ENCODE peak calls at places on chromosomes 5 and 9, in four cellular contexts. One of them, this sample, is unnamed.
A peak's percentile ranks its signal among the peaks of the same experiment; 100 is the strongest.

GRCh38 chr9:69176446-69177135 is 2.5 kb downstream of the TJP2 start:
- DNase-seq in GM23338: no peak
- DNase-seq in suprapubic skin: no peak
- DNase-seq in stomach: no peak
- DNase-seq in this sample: no peak

GRCh38 chr9:34526026-34526425 is 3.2 kb upstream of the ENHO start:
- DNase-seq in GM23338: no peak
- DNase-seq in suprapubic skin: no peak
- DNase-seq in stomach: no peak
- DNase-seq in this sample: peak; percentile 15

GRCh38 chr5:132850066-132850465 is 16.2 kb downstream of the GDF9 start:
- DNase-seq in GM23338: no peak
- DNase-seq in suprapubic skin: no peak
- DNase-seq in stomach: no peak
- DNase-seq in this sample: no peak

GRCh38 chr9:107222020-107222522 is 61.0 kb upstream of the RAD23B start:
- DNase-seq in GM23338: no peak
- DNase-seq in suprapubic skin: no peak
- DNase-seq in stomach: no peak
- DNase-seq in this sample: no peak

GRCh38 chr5:53679261-53679660 is 118.8 kb downstream of the NDUFS4 start:
- DNase-seq in GM23338: peak; percentile 5
- DNase-seq in suprapubic skin: no peak
- DNase-seq in stomach: no peak
- DNase-seq in this sample: no peak

GRCh38 chr5:151523335-151523734 is 67.8 kb downstream of the FAT2 start:
- DNase-seq in GM23338: peak; percentile 83
- DNase-seq in suprapubic skin: no peak
- DNase-seq in stomach: no peak
- DNase-seq in this sample: no peak

GRCh38 chr9:127181595-127182190 is 59.3 kb upstream of the ANGPTL2 start:
- DNase-seq in GM23338: no peak
- DNase-seq in suprapubic skin: peak; percentile 38
- DNase-seq in stomach: no peak
- DNase-seq in this sample: peak; percentile 38

GRCh38 chr9:130570200-130570599 is 9.2 kb upstream of the FUBP3 start:
- DNase-seq in GM23338: no peak
- DNase-seq in suprapubic skin: no peak
- DNase-seq in stomach: no peak
- DNase-seq in this sample: no peak

GRCh38 chr5:125409101-125409495 is 662.7 kb upstream of the ZNF608 start:
- DNase-seq in GM23338: no peak
- DNase-seq in suprapubic skin: no peak
- DNase-seq in stomach: no peak
- DNase-seq in this sample: no peak

GRCh38 chr5:59261969-59262368 is 631.6 kb downstream of the PDE4D start:
- DNase-seq in GM23338: no peak
- DNase-seq in suprapubic skin: no peak
- DNase-seq in stomach: no peak
- DNase-seq in this sample: no peak

GRCh38 chr9:124355032-124355940 is 60.0 kb downstream of the PSMB7 start:
- DNase-seq in GM23338: no peak
- DNase-seq in suprapubic skin: no peak
- DNase-seq in stomach: no peak
- DNase-seq in this sample: no peak

GRCh38 chr5:27748847-27749246 is 710.5 kb upstream of the CDH9 start:
- DNase-seq in GM23338: no peak
- DNase-seq in suprapubic skin: no peak
- DNase-seq in stomach: no peak
- DNase-seq in this sample: no peak

GRCh38 chr9:71685988-71686387 is 82.3 kb downstream of the CEMIP2 start:
- DNase-seq in GM23338: peak; percentile 23
- DNase-seq in suprapubic skin: no peak
- DNase-seq in stomach: no peak
- DNase-seq in this sample: no peak

GRCh38 chr9:124122813-124123462 is 111.4 kb downstream of the LHX2 start:
- DNase-seq in GM23338: no peak
- DNase-seq in suprapubic skin: no peak
- DNase-seq in stomach: no peak
- DNase-seq in this sample: no peak

GRCh38 chr9:70553718-70554673 is 139.5 kb upstream of the KLF9 start:
- DNase-seq in GM23338: peak; percentile 73
- DNase-seq in suprapubic skin: no peak
- DNase-seq in stomach: no peak
- DNase-seq in this sample: peak; percentile 74

GRCh38 chr9:108099854-108100253 is 610.3 kb upstream of the KLF4 start:
- DNase-seq in GM23338: no peak
- DNase-seq in suprapubic skin: no peak
- DNase-seq in stomach: no peak
- DNase-seq in this sample: no peak

GRCh38 chr5:140116716-140117115 is 2.8 kb downstream of the PURA start:
- DNase-seq in GM23338: peak; percentile 44
- DNase-seq in suprapubic skin: no peak
- DNase-seq in stomach: no peak
- DNase-seq in this sample: no peak

GRCh38 chr5:53712327-53712726 is 151.9 kb downstream of the NDUFS4 start:
- DNase-seq in GM23338: no peak
- DNase-seq in suprapubic skin: no peak
- DNase-seq in stomach: no peak
- DNase-seq in this sample: peak; percentile 53

GRCh38 chr9:15295761-15296405 is 11.1 kb downstream of the TTC39B start:
- DNase-seq in GM23338: no peak
- DNase-seq in suprapubic skin: no peak
- DNase-seq in stomach: no peak
- DNase-seq in this sample: no peak

GRCh38 chr5:138654281-138654867 is 79.2 kb upstream of the HSPA9 start:
- DNase-seq in GM23338: no peak
- DNase-seq in suprapubic skin: no peak
- DNase-seq in stomach: no peak
- DNase-seq in this sample: no peak

GRCh38 chr9:114001794-114002261 is 76.3 kb downstream of the AMBP start:
- DNase-seq in GM23338: no peak
- DNase-seq in suprapubic skin: peak; percentile 38
- DNase-seq in stomach: peak; percentile 20
- DNase-seq in this sample: no peak

GRCh38 chr5:54491326-54491725 is 26.2 kb upstream of the SNX18 start:
- DNase-seq in GM23338: no peak
- DNase-seq in suprapubic skin: no peak
- DNase-seq in stomach: no peak
- DNase-seq in this sample: no peak

GRCh38 chr9:121737481-121737931 is 86.1 kb downstream of the DAB2IP start:
- DNase-seq in GM23338: no peak
- DNase-seq in suprapubic skin: no peak
- DNase-seq in stomach: no peak
- DNase-seq in this sample: no peak

GRCh38 chr9:121736147-121736721 is 84.8 kb downstream of the DAB2IP start:
- DNase-seq in GM23338: peak; percentile 92
- DNase-seq in suprapubic skin: peak; percentile 88
- DNase-seq in stomach: peak; percentile 82
- DNase-seq in this sample: peak; percentile 91

GRCh38 chr9:121738391-121738790 is 87.0 kb downstream of the DAB2IP start:
- DNase-seq in GM23338: no peak
- DNase-seq in suprapubic skin: no peak
- DNase-seq in stomach: no peak
- DNase-seq in this sample: no peak

GRCh38 chr9:121735792-121736130 is 84.3 kb downstream of the DAB2IP start:
- DNase-seq in GM23338: peak; percentile 45
- DNase-seq in suprapubic skin: no peak
- DNase-seq in stomach: no peak
- DNase-seq in this sample: no peak

DNA sequence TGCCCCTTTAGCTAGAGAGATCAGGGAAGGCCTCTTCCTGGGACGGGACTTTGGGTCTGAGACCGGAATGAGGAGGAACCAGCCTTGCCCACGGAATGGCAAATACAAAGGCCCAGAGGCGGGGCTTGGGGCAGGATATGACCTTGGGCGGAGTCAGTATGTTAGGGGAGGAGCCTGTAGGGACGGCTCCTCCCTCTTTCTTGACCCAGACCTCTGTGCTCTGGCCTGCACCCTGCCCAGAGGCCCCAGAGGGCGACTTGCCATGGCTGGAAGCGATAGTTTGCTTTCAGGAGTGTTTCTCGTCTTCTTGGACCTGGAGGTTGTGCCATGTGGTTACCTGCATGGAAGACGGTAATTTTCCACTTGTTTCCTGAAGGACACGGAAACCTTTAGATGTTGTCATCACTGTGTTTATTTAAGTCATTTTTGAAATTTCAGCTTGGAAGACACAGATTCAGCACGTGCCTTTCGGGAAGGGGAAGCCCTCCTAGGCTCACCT is 85.6 kb downstream of the DAB2IP start:
- DNase-seq in GM23338: peak; percentile 88
- DNase-seq in suprapubic skin: no peak
- DNase-seq in stomach: peak; percentile 91
- DNase-seq in this sample: no peak
- TF ChIP-seq POLR2AphosphoS5 in GM23338: peak; percentile 32
- TF ChIP-seq POLR2AphosphoS5 in suprapubic skin: no peak
- TF ChIP-seq POLR2AphosphoS5 in stomach: no peak
- TF ChIP-seq POLR2AphosphoS5 in this sample: no peak

GRCh38 chr5:179975713-179976030 is 68.0 kb upstream of the TBC1D9B start:
- DNase-seq in GM23338: no peak
- DNase-seq in suprapubic skin: no peak
- DNase-seq in stomach: no peak
- DNase-seq in this sample: no peak

GRCh38 chr5:179974946-179975712 is 67.4 kb upstream of the TBC1D9B start:
- DNase-seq in GM23338: peak; percentile 88
- DNase-seq in suprapubic skin: no peak
- DNase-seq in stomach: no peak
- DNase-seq in this sample: no peak

GRCh38 chr5:179978792-179979191 is 71.1 kb upstream of the TBC1D9B start:
- DNase-seq in GM23338: no peak
- DNase-seq in suprapubic skin: no peak
- DNase-seq in stomach: no peak
- DNase-seq in this sample: no peak

GRCh38 chr5:179986328-179986727 is 78.6 kb upstream of the TBC1D9B start:
- DNase-seq in GM23338: no peak
- DNase-seq in suprapubic skin: no peak
- DNase-seq in stomach: no peak
- DNase-seq in this sample: no peak

DNA sequence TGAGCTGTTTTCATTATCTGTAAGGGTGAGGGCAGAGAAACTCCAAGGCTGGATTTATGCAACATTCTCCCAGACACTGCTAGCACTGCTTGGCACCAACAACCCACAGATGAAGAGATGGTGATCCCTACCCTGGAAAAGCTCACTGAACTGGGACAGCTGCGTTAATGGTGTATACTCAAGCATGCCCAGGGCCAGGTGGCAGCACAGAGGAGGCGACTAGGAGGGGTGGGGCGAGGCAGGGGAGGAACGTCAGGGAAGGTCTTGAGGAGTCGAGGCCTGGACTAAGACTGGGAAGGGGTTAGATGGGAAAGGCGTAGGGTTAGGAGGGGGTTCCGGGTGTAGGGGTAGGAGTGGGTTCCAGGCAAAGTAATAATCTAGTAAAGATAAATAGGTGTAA is 73.1 kb upstream of the TBC1D9B start:
- DNase-seq in GM23338: no peak
- DNase-seq in suprapubic skin: no peak
- DNase-seq in stomach: no peak
- DNase-seq in this sample: no peak
- H3K27ac ChIP-seq in GM23338: no peak overlapping the region
- H3K27ac ChIP-seq in suprapubic skin: no peak overlapping the region
- H3K27ac ChIP-seq in stomach: no peak overlapping the region
- H3K27ac ChIP-seq in this sample: no peak overlapping the region

DNA sequence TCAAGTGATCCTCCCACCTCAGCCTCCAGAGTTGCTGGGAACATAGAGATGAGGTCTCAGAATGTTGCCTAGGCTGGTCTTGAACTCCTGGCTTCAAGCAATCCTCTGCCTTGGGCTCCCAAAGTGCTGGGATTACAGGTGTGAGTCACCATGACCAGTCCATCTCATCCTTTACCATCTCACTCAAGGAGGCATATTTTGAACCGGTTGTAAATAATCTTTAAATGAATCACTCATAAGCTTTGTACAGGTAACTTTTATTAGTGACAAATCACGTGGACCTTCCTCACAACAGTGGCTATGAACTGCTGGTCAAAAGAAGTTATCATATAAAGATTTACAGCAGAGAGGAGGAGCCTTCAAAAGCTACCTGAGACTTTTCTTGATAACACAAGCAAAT is 70.7 kb downstream of the RFK start:
- DNase-seq in GM23338: no peak
- DNase-seq in suprapubic skin: no peak
- DNase-seq in stomach: no peak
- DNase-seq in this sample: no peak
- TF ChIP-seq POLR2AphosphoS5 in GM23338: no peak
- TF ChIP-seq POLR2AphosphoS5 in suprapubic skin: no peak
- TF ChIP-seq POLR2AphosphoS5 in stomach: no peak
- TF ChIP-seq POLR2AphosphoS5 in this sample: no peak

GRCh38 chr5:107830750-107831149 is 160.0 kb upstream of the EFNA5 start:
- DNase-seq in GM23338: no peak
- DNase-seq in suprapubic skin: no peak
- DNase-seq in stomach: no peak
- DNase-seq in this sample: no peak
- H3K27ac ChIP-seq in GM23338: no peak overlapping the region
- H3K27ac ChIP-seq in suprapubic skin: no peak overlapping the region
- H3K27ac ChIP-seq in stomach: no peak overlapping the region
- H3K27ac ChIP-seq in this sample: no peak overlapping the region

GRCh38 chr9:35945341-35946018 is 12.5 kb downstream of the OR2S2 start:
- DNase-seq in GM23338: peak; percentile 94
- DNase-seq in suprapubic skin: peak; percentile 85
- DNase-seq in stomach: peak; percentile 83
- DNase-seq in this sample: peak; percentile 91
- TF ChIP-seq POLR2AphosphoS5 in GM23338: no peak
- TF ChIP-seq POLR2AphosphoS5 in suprapubic skin: no peak
- TF ChIP-seq POLR2AphosphoS5 in stomach: no peak
- TF ChIP-seq POLR2AphosphoS5 in this sample: no peak

DNA sequence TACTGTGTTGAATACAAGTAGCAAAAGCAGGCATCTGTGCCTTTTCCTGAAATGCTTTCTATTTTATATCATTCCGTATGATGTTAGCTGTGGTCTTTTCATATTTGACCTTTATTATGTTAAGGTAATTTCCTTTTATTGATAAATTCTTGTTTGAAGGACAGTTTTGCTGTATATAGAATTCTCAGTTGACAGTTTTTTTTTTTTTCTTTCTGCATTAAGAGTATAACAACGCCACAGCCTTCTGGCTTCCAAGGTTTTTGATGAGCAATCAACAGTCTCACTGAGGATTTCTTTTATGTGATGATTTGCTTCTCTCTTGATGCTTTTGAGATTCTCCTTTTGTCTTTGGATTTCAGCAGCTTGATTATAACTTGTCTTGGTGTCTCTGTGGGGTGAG is 23.6 kb downstream of the ZNF483 start:
- DNase-seq in GM23338: no peak
- DNase-seq in suprapubic skin: no peak
- DNase-seq in stomach: no peak
- DNase-seq in this sample: no peak
- H3K27ac ChIP-seq in GM23338: no peak overlapping the region
- H3K27ac ChIP-seq in suprapubic skin: no peak overlapping the region
- H3K27ac ChIP-seq in stomach: no peak overlapping the region
- H3K27ac ChIP-seq in this sample: no peak overlapping the region

DNA sequence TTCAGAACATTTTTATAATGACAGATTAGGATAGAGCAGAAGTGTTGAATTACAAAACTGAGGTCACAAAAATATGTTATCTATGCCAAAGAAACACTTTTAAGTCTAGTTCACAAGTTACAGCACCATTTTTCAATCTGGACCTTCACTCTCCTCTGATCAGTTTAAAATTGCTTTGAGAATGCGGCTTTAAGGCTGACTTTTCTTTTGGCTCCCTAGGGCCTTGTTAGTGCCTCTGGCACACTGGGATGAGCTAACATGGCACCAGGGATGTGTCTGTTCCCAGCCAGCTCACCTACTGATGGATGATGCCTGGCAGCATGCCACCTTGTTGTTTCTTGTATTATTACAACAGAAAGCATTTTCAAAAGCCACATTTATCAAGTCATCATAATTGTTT is 46.4 kb downstream of the ADAMTSL1 start:
- DNase-seq in GM23338: no peak
- DNase-seq in suprapubic skin: peak; percentile 55
- DNase-seq in stomach: no peak
- DNase-seq in this sample: peak; percentile 69
- TF ChIP-seq POLR2AphosphoS5 in GM23338: no peak
- TF ChIP-seq POLR2AphosphoS5 in suprapubic skin: no peak
- TF ChIP-seq POLR2AphosphoS5 in stomach: no peak
- TF ChIP-seq POLR2AphosphoS5 in this sample: no peak